ENCODE peak calls at places on chromosomes 4 and X, in seven cellular contexts. O is uterus, Z is GM04504, A is SIG-M5, P is NCI-H774, R is endothelial cell of umbilical vein, Y is HFF-Myc. M is an unnamed sample.

GRCh38 chrX:67524428-67524827 is 19.4 kb upstream of the AR start:
- DNase-seq in O (no peak), Z (no peak), A (no peak), P (no peak), R (no peak), Y (no peak), M (no peak)

GRCh38 chrX:49919617-49920016 is 2.8 kb upstream of the CLCN5 start:
- DNase-seq in O (peak; percentile 77), Z (no peak), A (no peak), P (no peak), R (peak; percentile 6), Y (no peak), M (peak; percentile 72)

GRCh38 chr4:150960818-150961217 is 54.3 kb downstream of the LRBA start:
- DNase-seq in O (no peak), Z (no peak), A (no peak), P (no peak), R (peak; percentile 46), Y (no peak), M (no peak)

GRCh38 chrX:150465326-150465725 is 102.2 kb downstream of the MAMLD1 start:
- DNase-seq in O (no peak), Z (no peak), A (no peak), P (no peak), R (no peak), Y (no peak), M (no peak)

GRCh38 chr4:145736241-145736831 is 56.4 kb downstream of the C4orf51 start:
- DNase-seq in O (peak; percentile 75), Z (peak; percentile 42), A (no peak), P (no peak), R (peak; percentile 72), Y (no peak), M (peak; percentile 73)

GRCh38 chr4:1509366-1509765 is 103.1 kb upstream of the NKX1-1 start:
- DNase-seq in O (no peak), Z (no peak), A (no peak), P (no peak), R (no peak), Y (no peak), M (no peak)

GRCh38 chr4:174425669-174426068 is 96.6 kb downstream of the HPGD start:
- DNase-seq in O (no peak), Z (no peak), A (no peak), P (no peak), R (no peak), Y (no peak), M (no peak)

GRCh38 chr4:168605411-168605810 is 108.6 kb downstream of the PALLD start:
- DNase-seq in O (no peak), Z (no peak), A (no peak), P (no peak), R (peak; percentile 79), Y (no peak), M (no peak)

GRCh38 chr4:7540216-7540615 is 105.5 kb upstream of the PSAPL1 start:
- DNase-seq in O (no peak), Z (no peak), A (no peak), P (no peak), R (no peak), Y (no peak), M (no peak)

M was measured in adrenal gland.